ENCODE peak calls at places on chromosomes 4 and X, in five cellular contexts. Y, J, P, N and A are unnamed samples.

GRCh38 chrX:71823391-71824057 is 60.4 kb downstream of the CXorf49B start:
- DNase-seq in Y (no peak), J (no peak), N (no peak), P (no peak), A (no peak)

GRCh38 chrX:2408856-2409255 is 91.9 kb downstream of the DHRSX start:
- DNase-seq in J (no peak), N (no peak), Y (no peak), P (no peak), A (no peak)

GRCh38 chr4:186931519-186931918 is 207.9 kb upstream of the FAT1 start:
- DNase-seq in P (no peak), Y (no peak), J (no peak), N (no peak), A (no peak)

GRCh38 chr4:129342820-129343219 is 246.9 kb downstream of the C4orf33 start:
- DNase-seq in Y (peak; percentile 35), J (no peak), N (no peak), P (no peak), A (no peak)

GRCh38 chr4:14008494-14008893 is 381.0 kb upstream of the BOD1L1 start:
- DNase-seq in J (no peak), P (no peak), N (no peak), Y (no peak), A (no peak)

GRCh38 chrX:9184231-9184630 is 150.3 kb upstream of the FAM9B start:
- DNase-seq in Y (no peak), J (no peak), N (no peak), P (no peak), A (no peak)

GRCh38 chr4:41160010-41160789 is 54.1 kb downstream of the APBB2 start:
- DNase-seq in P (no peak), J (no peak), Y (peak; percentile 96), N (no peak), A (no peak)

GRCh38 chr4:123017636-123018390 is 95.4 kb upstream of the NUDT6 start:
- DNase-seq in J (no peak), N (no peak), Y (peak; percentile 60), P (no peak), A (no peak)

GRCh38 chr4:103484521-103484920 is 235.3 kb downstream of the TACR3 start:
- DNase-seq in Y (no peak), J (no peak), N (no peak), P (no peak), A (no peak)

GRCh38 chr4:55549888-55550287 is 3.2 kb upstream of the CLOCK start:
- DNase-seq in J (no peak), P (no peak), N (no peak), Y (peak; percentile 47), A (no peak)

GRCh38 chrX:17689971-17690409 is 47.3 kb upstream of the SCML1 start:
- DNase-seq in P (peak; percentile 63), J (peak; percentile 61), Y (peak; percentile 72), N (peak; percentile 7), A (peak; percentile 40)

GRCh38 chrX:129193357-129193756 is 329.9 kb downstream of the SMARCA1 start:
- DNase-seq in P (no peak), Y (no peak), J (peak; percentile 9), N (no peak), A (no peak)
- H3K27me3 ChIP-seq in P (no peaks in the 10 kb centered on the region), Y (no peaks in the 10 kb centered on the region), J (no peaks in the 10 kb centered on the region), N (no peaks in the 10 kb centered on the region), A (no peaks in the 10 kb centered on the region)

DNA sequence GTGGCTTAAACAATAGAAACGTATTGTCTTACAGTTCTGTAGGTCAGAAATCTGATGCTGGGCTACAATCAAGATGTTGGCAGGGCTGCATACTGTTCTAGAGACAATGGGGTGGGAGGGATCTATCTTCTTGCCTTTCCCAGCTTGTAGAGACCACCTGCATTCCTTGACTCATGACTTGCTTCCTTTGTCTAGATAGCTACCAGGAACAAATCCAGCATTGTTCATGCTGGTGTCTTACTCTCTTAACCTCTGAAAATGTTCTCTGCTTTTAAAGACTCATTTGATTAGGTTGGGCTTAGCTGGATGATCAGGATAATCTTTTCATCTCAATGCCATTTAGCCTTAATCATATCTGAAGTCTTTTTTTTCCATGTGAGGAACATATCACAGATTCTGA is 169.0 kb downstream of the ZNF330 start:
- DNase-seq in N (no peak), J (no peak), Y (no peak), P (no peak), A (peak; percentile 27)
- H3K27me3 ChIP-seq in N (no peaks in the 10 kb centered on the region), J (no peaks in the 10 kb centered on the region), Y (no peaks in the 10 kb centered on the region), P (no peaks in the 10 kb centered on the region), A (no peaks in the 10 kb centered on the region)

DNA sequence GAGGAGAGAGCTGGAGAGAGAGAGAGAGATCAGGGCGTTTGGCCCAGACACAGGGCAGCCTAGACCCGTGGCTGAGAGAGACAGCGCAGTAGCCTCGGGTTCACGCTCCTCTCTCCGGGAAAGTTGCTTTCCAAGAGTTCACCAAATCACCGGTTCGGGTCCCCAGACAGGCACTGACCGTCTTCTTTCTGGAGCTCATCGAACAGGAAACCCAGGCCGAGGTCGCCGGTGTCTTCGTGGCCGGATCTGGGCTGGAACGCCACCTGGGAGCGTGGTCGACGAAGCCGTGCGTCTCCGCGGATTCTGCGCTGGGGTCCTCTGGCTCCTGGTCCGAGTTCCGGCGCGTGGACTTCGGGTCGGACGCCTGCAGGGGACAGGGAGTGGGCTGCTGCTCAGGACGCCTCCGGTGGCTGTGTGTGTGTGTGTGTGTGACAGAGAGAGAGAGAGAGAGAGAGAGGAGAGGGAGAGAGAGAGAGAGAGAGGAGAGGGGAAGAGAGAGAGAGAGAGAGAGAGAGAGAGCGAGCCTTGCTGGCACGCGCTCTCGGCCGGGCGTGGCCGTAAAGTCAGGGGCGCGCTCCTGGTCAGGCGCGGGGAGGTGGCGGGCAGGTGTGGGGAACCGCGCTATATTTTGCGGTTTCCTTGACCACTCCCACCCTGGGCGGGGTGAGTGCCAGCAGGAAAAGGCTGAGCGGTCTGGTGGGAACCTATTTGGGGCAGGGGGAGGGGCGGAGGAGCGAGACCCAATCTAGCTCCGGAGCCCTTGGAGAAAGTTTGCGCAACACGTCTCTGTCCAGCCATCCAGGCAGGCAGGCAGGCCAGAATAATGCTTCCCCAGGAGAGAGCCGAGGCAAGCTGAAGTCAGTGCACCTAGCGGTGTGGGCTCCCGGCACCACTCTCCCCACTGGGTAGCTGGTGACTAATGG is 62.1 kb downstream of the RHOXF2B start:
- DNase-seq in N (no peak), J (peak; percentile 50), P (no peak), Y (no peak), A (no peak)
- H3K27me3 ChIP-seq in N (peaks cover 5% of the 10 kb centered on the region), J (no peaks in the 10 kb centered on the region), P (peaks cover 16% of the 10 kb centered on the region), Y (peaks cover 7% of the 10 kb centered on the region), A (peaks cover 2% of the 10 kb centered on the region)

DNA sequence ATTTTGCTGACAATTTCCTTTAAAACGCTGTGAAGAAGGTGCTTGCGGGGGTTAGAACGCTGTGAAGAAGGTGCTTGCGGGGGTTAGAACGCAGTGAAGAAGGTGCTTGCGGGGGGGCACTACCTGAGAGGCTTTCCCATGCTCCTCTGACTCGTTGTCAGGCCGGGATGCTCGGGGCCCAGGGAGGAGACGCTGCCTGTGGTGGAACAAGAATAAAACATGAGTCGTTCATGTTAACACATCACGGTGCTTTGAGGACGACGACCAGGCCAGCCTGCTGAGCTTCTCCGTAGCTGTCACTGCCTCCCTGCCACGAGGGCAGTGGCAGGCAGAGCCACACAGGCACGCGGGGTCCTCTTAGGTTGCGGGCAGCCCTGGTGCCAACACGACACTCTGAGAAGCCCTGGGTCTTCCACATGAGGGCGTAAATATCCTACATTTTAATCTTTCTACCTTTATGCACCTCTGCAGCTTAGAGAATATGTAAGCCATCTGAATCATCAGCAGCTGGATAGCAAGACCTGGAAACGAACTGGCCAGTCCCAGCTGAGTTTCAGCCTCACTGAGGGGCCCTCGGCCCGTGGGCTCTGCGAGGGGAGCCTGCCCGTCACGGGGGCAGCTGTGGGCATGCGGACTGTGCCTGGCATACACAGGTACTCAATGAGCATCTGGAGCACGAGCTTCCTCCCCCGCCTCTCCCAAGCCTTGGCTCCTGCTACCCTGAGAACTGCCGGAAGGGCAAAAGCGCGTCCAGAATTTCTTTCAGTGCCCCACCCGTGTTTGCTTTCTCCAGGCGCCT is 47.0 kb downstream of the FGFRL1 start:
- DNase-seq in Y (no peak), N (no peak), P (peak; percentile 47), J (peak; percentile 6), A (no peak)
- H3K27me3 ChIP-seq in Y (peaks cover 47% of the 10 kb centered on the region), N (no peaks in the 10 kb centered on the region), P (peaks cover 70% of the 10 kb centered on the region), J (no peaks in the 10 kb centered on the region), A (peaks cover 8% of the 10 kb centered on the region)

GRCh38 chr4:182141046-182141445 is 102.2 kb upstream of the TENM3 start:
- DNase-seq in P (no peak), Y (no peak), J (no peak), N (no peak), A (peak; percentile 21)

GRCh38 chr4:182139481-182139880 is 103.7 kb upstream of the TENM3 start:
- DNase-seq in Y (no peak), P (no peak), N (no peak), J (no peak), A (no peak)

GRCh38 chr4:182140547-182140946 is 102.7 kb upstream of the TENM3 start:
- DNase-seq in N (no peak), J (no peak), Y (no peak), P (no peak), A (no peak)

GRCh38 chr4:182141623-182142022 is 101.6 kb upstream of the TENM3 start:
- DNase-seq in Y (no peak), J (no peak), P (no peak), N (no peak), A (no peak)

GRCh38 chr4:182137343-182137742 is 105.9 kb upstream of the TENM3 start:
- DNase-seq in J (no peak), P (no peak), N (no peak), Y (peak; percentile 41), A (no peak)
- H3K27me3 ChIP-seq in J (no peaks in the 10 kb centered on the region), P (peaks cover 23% of the 10 kb centered on the region), N (peaks cover 18% of the 10 kb centered on the region), Y (no peaks in the 10 kb centered on the region), A (no peaks in the 10 kb centered on the region)

GRCh38 chrX:11753668-11754067 is 4.4 kb upstream of the MSL3 start:
- DNase-seq in J (no peak), P (no peak), Y (no peak), N (no peak), A (no peak)

GRCh38 chrX:11756354-11757318 is 1.4 kb upstream of the MSL3 start:
- DNase-seq in J (no peak), N (no peak), P (no peak), Y (no peak), A (no peak)

GRCh38 chrX:11757397-11757728 is 674 bp upstream of the MSL3 start:
- DNase-seq in J (no peak), Y (no peak), P (no peak), N (no peak), A (no peak)

GRCh38 chrX:11755724-11756123 is 2.3 kb upstream of the MSL3 start:
- DNase-seq in P (no peak), N (no peak), Y (no peak), J (no peak), A (no peak)

GRCh38 chrX:11754958-11755645 is 2.9 kb upstream of the MSL3 start:
- DNase-seq in J (no peak), N (no peak), P (no peak), Y (no peak), A (no peak)
- H3K27me3 ChIP-seq in J (no peaks in the 10 kb centered on the region), N (no peaks in the 10 kb centered on the region), P (no peaks in the 10 kb centered on the region), Y (no peaks in the 10 kb centered on the region), A (no peaks in the 10 kb centered on the region)